ENCODE peak calls at places on chromosomes 2 and 18, in seven cellular contexts. F, V, Q, I, H, R and Y are unnamed samples.

GRCh38 chr2:188079176-188079575 is 212.5 kb upstream of the GULP1 start:
- DNase-seq in F (no peak), V (no peak), Q (no peak), I (no peak), H (no peak), R (no peak), Y (no peak)

GRCh38 chr18:12703714-12704113 is 872 bp downstream of the PSMG2 start:
- DNase-seq in F (peak; percentile 10), V (no peak), Q (no peak), I (no peak), H (no peak), R (no peak), Y (no peak)

GRCh38 chr2:109183871-109184270 is 54.9 kb downstream of the SH3RF3 start:
- DNase-seq in F (no peak), V (no peak), Q (no peak), I (no peak), H (no peak), R (no peak), Y (no peak)

GRCh38 chr2:167028503-167028902 is 140.2 kb downstream of the XIRP2 start:
- DNase-seq in F (no peak), V (no peak), Q (no peak), I (no peak), H (no peak), R (no peak), Y (no peak)

GRCh38 chr2:22270341-22270740 is 1114.6 kb upstream of the KLHL29 start:
- DNase-seq in F (no peak), V (no peak), Q (no peak), I (no peak), H (no peak), R (no peak), Y (no peak)

GRCh38 chr2:182949572-182950189 is 83.2 kb upstream of the FRZB start:
- DNase-seq in F (peak; percentile 8), V (no peak), Q (no peak), I (no peak), H (no peak), R (no peak), Y (no peak)

GRCh38 chr2:187001248-187001647 is 152.3 kb upstream of the ZSWIM2 start:
- DNase-seq in F (no peak), V (no peak), Q (no peak), I (no peak), H (no peak), R (no peak), Y (no peak)

GRCh38 chr2:141601511-141602152 is 529.2 kb downstream of the LRP1B start:
- DNase-seq in F (no peak), V (no peak), Q (no peak), I (no peak), H (no peak), R (no peak), Y (no peak)

GRCh38 chr18:69705987-69706386 is 241.7 kb downstream of the CD226 start:
- DNase-seq in F (no peak), V (no peak), Q (no peak), I (peak; percentile 45), H (no peak), R (no peak), Y (no peak)

GRCh38 chr18:21815101-21815500 is 74.5 kb downstream of the MIB1 start:
- DNase-seq in F (no peak), V (no peak), Q (no peak), I (no peak), H (no peak), R (no peak), Y (no peak)

GRCh38 chr2:111227716-111228141 is 107.0 kb downstream of the BCL2L11 start:
- DNase-seq in F (no peak), V (no peak), Q (no peak), I (peak; percentile 41), H (no peak), R (no peak), Y (no peak)

GRCh38 chr2:236769981-236770671 is 200.5 kb downstream of the ACKR3 start:
- DNase-seq in F (no peak), V (no peak), Q (no peak), I (no peak), H (no peak), R (no peak), Y (no peak)

GRCh38 chr2:238968616-238969394 is 120.9 kb downstream of the TWIST2 start:
- DNase-seq in F (no peak), V (no peak), Q (no peak), I (no peak), H (peak; percentile 15), R (no peak), Y (no peak)

GRCh38 chr18:54119524-54120019 is 104.9 kb downstream of the MBD2 start:
- DNase-seq in F (peak; percentile 20), V (peak; percentile 6), Q (peak; percentile 14), I (peak; percentile 44), H (peak; percentile 28), R (no peak), Y (peak; percentile 4)

GRCh38 chr2:190023860-190024259 is 38.7 kb downstream of the MSTN start:
- DNase-seq in F (peak; percentile 30), V (no peak), Q (peak; percentile 1), I (no peak), H (no peak), R (no peak), Y (no peak)